ENCODE peak calls at places on chromosomes 12 and 14, in four cellular contexts. I is HepG2, F is K562, B is GM12878. V is an unnamed sample.

GRCh38 chr14:53347046-53347445 is 193.9 kb upstream of the DDHD1 start:
- DNase-seq in I (no peak), F (no peak), B (no peak), V (no peak)

GRCh38 chr12:95790912-95791849 is 617 bp upstream of the NTN4 start:
- DNase-seq in I (no peak), F (no peak), B (no peak), V (peak; percentile 84)

GRCh38 chr14:71478542-71478941 is 453.7 kb upstream of the RGS6 start:
- DNase-seq in I (no peak), F (no peak), B (no peak), V (no peak)

GRCh38 chr12:117820216-117820907 is 148.4 kb downstream of the KSR2 start:
- DNase-seq in I (no peak), F (no peak), B (no peak), V (no peak)

GRCh38 chr12:101407054-101407437 is 526 bp downstream of the ARL1 start:
- DNase-seq in I (peak; percentile 6), F (no peak), B (no peak), V (no peak)

GRCh38 chr14:103372017-103372416 is 13.2 kb upstream of the MARK3 start:
- DNase-seq in I (no peak), F (no peak), B (no peak), V (peak; percentile 31)

GRCh38 chr12:30905483-30906009 is 21.0 kb upstream of the TSPAN11 start:
- DNase-seq in I (no peak), F (no peak), B (no peak), V (no peak)

GRCh38 chr14:101480747-101481530 is 80.4 kb upstream of the DIO3 start:
- DNase-seq in I (peak; percentile 10), F (no peak), B (no peak), V (peak; percentile 85)

GRCh38 chr12:132424118-132424438 is 65.9 kb upstream of the FBRSL1 start:
- DNase-seq in I (no peak), F (no peak), B (no peak), V (no peak)

GRCh38 chr14:92534863-92535654 is 21.5 kb downstream of the RIN3 start:
- DNase-seq in I (no peak), F (no peak), B (no peak), V (no peak)

GRCh38 chr14:69633238-69633637 is 21.8 kb downstream of the SUSD6 start:
- DNase-seq in I (peak; percentile 32), F (no peak), B (no peak), V (no peak)

GRCh38 chr14:50040401-50040775 is 76.0 kb downstream of the VCPKMT start:
- DNase-seq in I (peak; percentile 39), F (peak; percentile 36), B (no peak), V (peak; percentile 64)

GRCh38 chr12:114864688-114865685 is 181.0 kb upstream of the TBX3 start:
- DNase-seq in I (no peak), F (no peak), B (no peak), V (no peak)

GRCh38 chr14:75370416-75371205 is 57.2 kb upstream of the JDP2 start:
- DNase-seq in I (no peak), F (no peak), B (no peak), V (no peak)

GRCh38 chr14:52852810-52853521 is 61.6 kb upstream of the GNPNAT1 start:
- DNase-seq in I (peak; percentile 64), F (no peak), B (no peak), V (no peak)

GRCh38 chr14:65282909-65283253 is 129.6 kb upstream of the FUT8 start:
- DNase-seq in I (no peak), F (no peak), B (no peak), V (no peak)

GRCh38 chr12:30440826-30441602 is 254.7 kb downstream of the IPO8 start:
- DNase-seq in I (peak; percentile 52), F (peak; percentile 41), B (no peak), V (peak; percentile 28)

GRCh38 chr12:6613776-6614512 is 6.8 kb upstream of the CHD4 start:
- DNase-seq in I (peak; percentile 97), F (peak; percentile 95), B (no peak), V (peak; percentile 90)

GRCh38 chr14:76245097-76245496 is 93.4 kb downstream of the GPATCH2L start:
- DNase-seq in I (peak; percentile 28), F (no peak), B (no peak), V (no peak)

GRCh38 chr12:64633940-64634337 is 23.6 kb downstream of the RASSF3 start:
- DNase-seq in I (peak; percentile 88), F (peak; percentile 58), B (no peak), V (peak; percentile 58)

GRCh38 chr12:5466521-5466960 is 34.6 kb downstream of the NTF3 start:
- DNase-seq in I (no peak), F (no peak), B (no peak), V (no peak)

GRCh38 chr12:119989619-119990381 is 764 bp downstream of the BICDL1 start:
- DNase-seq in I (peak; percentile 41), F (peak; percentile 83), B (no peak), V (peak; percentile 48)

GRCh38 chr14:71632440-71632946 is 299.7 kb upstream of the RGS6 start:
- DNase-seq in I (no peak), F (no peak), B (no peak), V (no peak)

GRCh38 chr14:62251237-62251636 is 489.0 kb downstream of the SNAPC1 start:
- DNase-seq in I (peak; percentile 43), F (no peak), B (no peak), V (no peak)

GRCh38 chr12:126601184-126602170 is 1536.2 kb downstream of the AACS start:
- DNase-seq in I (no peak), F (no peak), B (no peak), V (no peak)

GRCh38 chr12:58069268-58069967 is 128.1 kb downstream of the ATP23 start:
- DNase-seq in I (no peak), F (no peak), B (no peak), V (no peak)

GRCh38 chr12:55716582-55717396 is 943 bp downstream of the BLOC1S1 start:
- DNase-seq in I (no peak), F (peak; percentile 62), B (no peak), V (no peak)

GRCh38 chr12:60269611-60270269 is 673.9 kb downstream of the SLC16A7 start:
- DNase-seq in I (no peak), F (no peak), B (no peak), V (no peak)

GRCh38 chr14:58805605-58806358 is 168.0 kb downstream of the DACT1 start:
- DNase-seq in I (no peak), F (no peak), B (no peak), V (no peak)

GRCh38 chr12:76713130-76713529 is 50.8 kb upstream of the ZDHHC17 start:
- DNase-seq in I (peak; percentile 16), F (peak; percentile 16), B (no peak), V (no peak)

GRCh38 chr12:131052063-131052781 is 98.5 kb downstream of the ADGRD1 start:
- DNase-seq in I (no peak), F (no peak), B (no peak), V (no peak)

DNA sequence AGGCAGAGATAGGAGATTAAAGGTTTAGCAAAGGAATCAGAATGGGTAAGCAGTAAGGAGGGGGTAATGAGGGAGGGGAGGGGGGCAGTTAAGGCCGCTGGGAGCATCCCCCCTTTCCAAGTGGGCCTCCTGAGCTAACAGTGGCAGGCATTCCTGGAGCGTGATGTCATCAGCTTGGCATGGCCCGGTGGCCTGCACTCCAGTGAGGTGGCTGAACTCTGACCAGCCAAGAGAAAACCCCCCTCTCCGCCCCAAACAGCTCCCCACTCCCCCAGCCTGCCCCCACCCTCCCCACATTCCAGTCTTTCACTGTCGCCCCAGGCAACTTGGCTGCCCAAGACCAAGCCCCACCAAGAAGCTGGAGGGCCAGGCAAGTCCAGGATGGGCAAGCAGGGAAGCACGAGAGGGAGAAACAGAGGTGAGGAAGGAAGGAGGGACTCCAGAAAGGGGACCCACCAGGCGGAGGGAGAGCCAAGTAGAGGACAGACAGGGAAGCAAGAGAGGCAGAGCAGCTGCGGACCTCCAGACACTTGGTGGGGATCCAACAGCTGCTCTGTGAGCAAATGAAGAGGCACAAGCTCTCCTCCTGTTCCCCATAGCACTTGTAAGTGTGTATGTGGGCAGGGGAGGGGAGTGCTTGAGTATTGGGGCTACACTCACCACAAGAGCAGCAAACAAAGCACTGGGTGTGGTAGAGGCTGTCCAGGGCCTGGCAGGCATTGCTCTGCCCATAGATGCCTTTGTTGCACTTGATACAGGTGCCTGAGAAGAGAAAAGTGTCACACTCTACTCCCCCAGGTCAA is 4.5 kb downstream of the AJUBA start:
- DNase-seq in I (peak; percentile 100), F (no peak), B (no peak), V (peak; percentile 88)
- TF ChIP-seq CHD4 in I (no peak), F (no peak), B (no peak), V (no peak)

GRCh38 chr14:63492391-63492790 is 50.8 kb downstream of the PPP2R5E start:
- DNase-seq in I (no peak), F (no peak), B (no peak), V (peak; percentile 29)
- TF ChIP-seq CHD4 in I (no peak), F (no peak), B (no peak), V (no peak)

GRCh38 chr14:88554458-88555286 is at the start of gene PTPN21:
- DNase-seq in I (peak; percentile 43), F (peak; percentile 76), B (no peak), V (peak; percentile 79)
- TF ChIP-seq CHD4 in I (no peak), F (no peak), B (no peak), V (no peak)

GRCh38 chr12:124556896-124557501 is 10.4 kb downstream of the NCOR2 start:
- DNase-seq in I (no peak), F (no peak), B (no peak), V (no peak)
- TF ChIP-seq CHD4 in I (no peak), F (no peak), B (no peak), V (no peak)

GRCh38 chr12:9943244-9943643 is 11.1 kb upstream of the CLEC2A start:
- DNase-seq in I (no peak), F (no peak), B (no peak), V (no peak)
- TF ChIP-seq CHD4 in I (no peak), F (no peak), B (no peak), V (no peak)

GRCh38 chr14:96122496-96122895 is 82.1 kb upstream of the BDKRB2 start:
- DNase-seq in I (no peak), F (no peak), B (no peak), V (no peak)

GRCh38 chr14:96120392-96120791 is 81.2 kb downstream of the C14orf132 start:
- DNase-seq in I (no peak), F (no peak), B (no peak), V (no peak)

GRCh38 chr14:96120941-96121340 is 81.8 kb downstream of the C14orf132 start:
- DNase-seq in I (no peak), F (no peak), B (no peak), V (no peak)

GRCh38 chr14:96119947-96120346 is 80.8 kb downstream of the C14orf132 start:
- DNase-seq in I (no peak), F (no peak), B (no peak), V (no peak)

GRCh38 chr14:96121660-96122395 is 82.7 kb downstream of the C14orf132 start:
- DNase-seq in I (no peak), F (no peak), B (no peak), V (no peak)
- TF ChIP-seq CHD4 in I (no peak), F (no peak), B (no peak), V (no peak)

DNA sequence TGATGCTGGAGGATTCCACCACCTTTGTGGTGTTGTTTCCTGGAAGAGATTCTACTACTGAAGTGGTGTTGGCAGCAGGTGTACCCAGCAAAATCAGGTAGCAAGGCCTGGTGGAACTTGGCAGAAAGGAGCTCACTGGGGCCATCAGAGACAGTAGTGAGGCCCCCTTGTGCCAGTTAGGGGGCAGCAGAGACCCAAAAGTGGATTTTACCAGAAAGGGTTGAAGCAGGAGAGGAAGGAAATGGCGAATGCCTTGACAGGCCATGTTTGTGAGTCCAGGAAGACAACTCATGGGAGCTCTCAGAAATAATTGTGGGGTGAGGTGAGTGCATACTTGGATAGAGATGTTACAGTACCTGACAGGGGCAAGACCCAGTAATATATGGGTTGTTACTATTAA is 137.7 kb upstream of the FGD4 start:
- DNase-seq in I (peak; percentile 8), F (peak; percentile 29), B (no peak), V (peak; percentile 53)
- TF ChIP-seq CHD4 in I (no peak), F (no peak), B (no peak), V (no peak)

V was measured in A549.